ENCODE peak calls at places on chromosomes 16 and 17, in ten cellular contexts. S is H9, P is mesendoderm, H is GM23248, L is mammary epithelial cell, U is OCI-LY7, F is IMR-90, T is H1, Z is neural progenitor cell, X is A549. V is an unnamed sample.

GRCh38 chr17:74744714-74745547 is 3.5 kb upstream of the NHERF1 start:
- DNase-seq in S (peak), P (peak), Z (peak), T (peak), H (peak), F (peak), L (peak), X (peak), U (peak), V (peak)

GRCh38 chr17:57855391-57856035 is 5.7 kb upstream of the MRPS23 start:
- DNase-seq in P (no peak), T (peak), Z (no peak), F (no peak), L (no peak), H (no peak), X (no peak), U (no peak), S (no peak), V (no peak)

GRCh38 chr17:65055708-65056638 is 567 bp downstream of the GNA13 start:
- DNase-seq in P (peak), U (peak), H (peak), F (peak), X (peak), T (no peak), S (peak), Z (peak), L (peak), V (peak)

GRCh38 chr17:83034525-83034924 is 44.9 kb upstream of the METRNL start:
- DNase-seq in P (no peak), S (no peak), X (no peak), T (no peak), H (no peak), L (no peak), Z (no peak), U (no peak), F (no peak), V (no peak)

GRCh38 chr17:27398691-27399090 is 57.6 kb upstream of the KSR1 start:
- DNase-seq in P (no peak), U (no peak), S (no peak), H (no peak), T (no peak), Z (no peak), L (no peak), F (no peak), X (no peak), V (no peak)

GRCh38 chr16:4847774-4848587 is 700 bp downstream of the UBN1 start:
- DNase-seq in X (peak), U (peak), Z (peak), S (peak), H (peak), F (peak), T (no peak), P (peak), L (peak), V (peak)

GRCh38 chr17:45666046-45666600 is 118.0 kb upstream of the CRHR1 start:
- DNase-seq in X (no peak), T (no peak), U (no peak), S (no peak), L (no peak), Z (peak), F (no peak), P (no peak), H (no peak), V (peak)

GRCh38 chr16:50363656-50364055 is 5.1 kb downstream of the BRD7 start:
- DNase-seq in S (no peak), T (no peak), Z (no peak), P (no peak), U (no peak), F (no peak), H (no peak), X (no peak), L (no peak), V (no peak)

GRCh38 chr16:53154513-53154912 is 99.7 kb downstream of the CHD9 start:
- DNase-seq in F (no peak), P (no peak), H (peak), U (no peak), X (no peak), S (no peak), Z (no peak), L (no peak), T (no peak), V (no peak)

GRCh38 chr17:17232303-17232621 is 4.7 kb downstream of the FLCN start:
- DNase-seq in T (no peak), H (no peak), P (no peak), Z (no peak), F (no peak), X (no peak), U (no peak), S (no peak), L (no peak), V (no peak)

GRCh38 chr16:89620406-89620841 is 7.0 kb downstream of the DPEP1 start:
- DNase-seq in U (no peak), F (no peak), Z (no peak), S (no peak), X (peak), H (no peak), L (no peak), T (no peak), P (no peak), V (no peak)

GRCh38 chr17:46796080-46796479 is 22.4 kb downstream of the WNT3 start:
- DNase-seq in S (no peak), P (no peak), U (no peak), H (no peak), Z (no peak), X (no peak), F (no peak), L (no peak), T (no peak), V (no peak)

GRCh38 chr17:69828087-69828486 is 246.9 kb upstream of the KCNJ16 start:
- DNase-seq in S (no peak), F (peak), H (peak), U (no peak), P (no peak), L (peak), T (no peak), X (no peak), Z (no peak), V (peak)

GRCh38 chr17:57722704-57723043 is 22.4 kb downstream of the CCDC182 start:
- DNase-seq in S (no peak), U (no peak), X (no peak), T (no peak), H (no peak), L (no peak), Z (no peak), P (no peak), F (no peak), V (no peak)

GRCh38 chr17:33322063-33322462 is 29.0 kb upstream of the ASIC2 start:
- DNase-seq in Z (no peak), L (no peak), U (no peak), T (no peak), P (no peak), S (no peak), X (no peak), F (no peak), H (peak), V (no peak)

GRCh38 chr16:81004646-81005353 is 1.9 kb downstream of the CMC2 start:
- DNase-seq in U (peak), T (no peak), L (peak), H (peak), X (peak), Z (peak), P (peak), F (peak), S (no peak), V (peak)

GRCh38 chr16:23356941-23357340 is 54.8 kb downstream of the SCNN1B start:
- DNase-seq in H (no peak), U (no peak), L (no peak), X (no peak), P (no peak), F (no peak), S (no peak), Z (no peak), T (no peak), V (no peak)

GRCh38 chr16:12061336-12062055 is 85.0 kb downstream of the SNX29 start:
- DNase-seq in T (no peak), F (peak), S (no peak), Z (no peak), H (peak), U (no peak), P (no peak), X (no peak), L (peak), V (peak)

GRCh38 chr16:48373258-48374050 is 11.8 kb downstream of the SIAH1 start:
- DNase-seq in P (no peak), F (peak), H (peak), X (no peak), T (no peak), U (no peak), L (peak), S (no peak), Z (no peak), V (no peak)

GRCh38 chr16:12409700-12410099 is 394.0 kb downstream of the CPPED1 start:
- DNase-seq in F (no peak), Z (no peak), L (no peak), P (no peak), H (no peak), X (no peak), U (no peak), S (no peak), T (no peak), V (no peak)

GRCh38 chr16:53291757-53292392 is 142.4 kb upstream of the RBL2 start:
- DNase-seq in Z (no peak), F (peak), L (peak), U (no peak), T (no peak), P (no peak), H (peak), X (no peak), S (no peak), V (peak)

GRCh38 chr16:53518550-53519416 is 15.8 kb upstream of the AKTIP start:
- DNase-seq in T (no peak), H (peak), Z (no peak), P (no peak), F (peak), S (no peak), U (peak), X (no peak), L (no peak), V (no peak)

GRCh38 chr17:32281011-32281451 is 15.4 kb downstream of the RHBDL3 start:
- DNase-seq in X (no peak), U (no peak), S (no peak), Z (peak), H (no peak), F (no peak), T (peak), P (no peak), L (no peak), V (no peak)

GRCh38 chr17:27793168-27793905 is 7.0 kb downstream of the NOS2 start:
- DNase-seq in L (peak), S (peak), U (no peak), F (no peak), X (no peak), Z (peak), P (peak), H (peak), T (peak), V (no peak)

GRCh38 chr16:69890114-69890890 is 60.8 kb upstream of the CLEC18A start:
- DNase-seq in P (peak), Z (peak), X (no peak), U (no peak), H (peak), F (peak), L (peak), T (no peak), S (peak), V (no peak)

GRCh38 chr17:80365983-80366382 is 49.0 kb upstream of the ENDOV start:
- DNase-seq in X (no peak), U (no peak), H (no peak), L (no peak), Z (no peak), S (no peak), F (no peak), T (no peak), P (no peak), V (no peak)

GRCh38 chr17:74514632-74515035 is 16.6 kb downstream of the CD300LB start:
- DNase-seq in U (no peak), F (no peak), L (no peak), X (no peak), P (no peak), T (no peak), S (no peak), H (peak), Z (no peak), V (no peak)

GRCh38 chr17:74408262-74408661 is 23.6 kb upstream of the GPRC5C start:
- DNase-seq in H (peak), T (no peak), F (no peak), P (peak), Z (no peak), S (no peak), U (peak), X (peak), L (peak), V (peak)

GRCh38 chr16:72008424-72009216 is at the start of gene DHODH:
- DNase-seq in Z (peak), S (peak), U (peak), H (peak), T (peak), P (peak), X (peak), L (peak), F (peak), V (peak)

GRCh38 chr17:44086364-44087311 is 16.1 kb downstream of the G6PC3 start:
- DNase-seq in U (no peak), H (peak), L (peak), F (peak), Z (peak), X (peak), S (peak), P (peak), T (no peak), V (peak)

GRCh38 chr16:28096974-28097373 is 33.5 kb upstream of the GSG1L start:
- DNase-seq in H (peak), U (no peak), L (no peak), X (no peak), T (no peak), P (no peak), Z (no peak), F (no peak), S (no peak), V (no peak)

GRCh38 chr16:11833951-11834695 is 17.2 kb downstream of the RSL1D1 start:
- DNase-seq in U (no peak), F (peak), P (no peak), H (peak), Z (no peak), L (peak), S (no peak), X (peak), T (no peak), V (peak)

GRCh38 chr17:11948791-11949190 is 48.5 kb downstream of the ZNF18 start:
- DNase-seq in P (no peak), L (peak), Z (no peak), S (no peak), U (no peak), X (peak), F (peak), T (no peak), H (peak), V (peak)

GRCh38 chr16:87380875-87381274 is 2.7 kb downstream of the FBXO31 start:
- DNase-seq in F (peak), L (no peak), T (no peak), H (peak), S (no peak), X (no peak), Z (no peak), P (peak), U (no peak), V (no peak)

GRCh38 chr17:64992325-64992802 is 64.2 kb downstream of the GNA13 start:
- DNase-seq in Z (no peak), P (peak), H (peak), T (no peak), S (no peak), X (peak), F (peak), U (no peak), L (peak), V (peak)

GRCh38 chr17:49488612-49489011 is 6.5 kb upstream of the NGFR start:
- DNase-seq in Z (no peak), L (no peak), P (no peak), T (no peak), F (no peak), X (no peak), H (no peak), S (no peak), U (no peak), V (no peak)

GRCh38 chr16:59591480-59591879 is 857.4 kb upstream of the GOT2 start:
- DNase-seq in Z (no peak), X (no peak), S (no peak), L (no peak), F (peak), H (peak), U (no peak), T (no peak), P (no peak), V (peak)

GRCh38 chr17:43667506-43668438 is 6.0 kb upstream of the MEOX1 start:
- DNase-seq in X (no peak), H (peak), U (no peak), S (no peak), F (peak), Z (no peak), T (no peak), P (no peak), L (peak), V (peak)

GRCh38 chr17:17994271-17994670 is 21.6 kb downstream of the DRC3 start:
- DNase-seq in L (no peak), F (no peak), X (peak), P (peak), S (peak), H (peak), U (peak), T (peak), Z (peak), V (peak)

GRCh38 chr17:44607836-44608690 is 48.2 kb upstream of the MEIOC start:
- DNase-seq in H (peak), L (no peak), X (no peak), F (peak), P (peak), T (no peak), U (no peak), S (peak), Z (peak), V (no peak)

GRCh38 chr16:1459967-1460366 is 14.9 kb downstream of the CLCN7 start:
- DNase-seq in F (no peak), L (no peak), P (no peak), U (no peak), Z (no peak), S (no peak), T (peak), X (no peak), H (no peak), V (no peak)
- H3K4me2 ChIP-seq in F (no peak), L (no peak), P (no peak), U (no peak), Z (no peak), S (no peak), T (no peak), X (no peak), H (no peak), V (no peak)

GRCh38 chr17:66781135-66781534 is 53.8 kb upstream of the CACNG5 start:
- DNase-seq in T (no peak), U (peak), L (no peak), S (peak), P (no peak), H (no peak), F (no peak), X (no peak), Z (no peak), V (no peak)

GRCh38 chr17:66784621-66785364 is 50.1 kb upstream of the CACNG5 start:
- DNase-seq in T (no peak), X (no peak), F (no peak), S (no peak), P (no peak), U (no peak), Z (no peak), L (no peak), H (no peak), V (no peak)

GRCh38 chr17:66782866-66783265 is 52.1 kb upstream of the CACNG5 start:
- DNase-seq in P (no peak), L (no peak), S (peak), Z (peak), F (no peak), U (no peak), T (no peak), X (no peak), H (no peak), V (no peak)

GRCh38 chr17:66786101-66786500 is 48.8 kb upstream of the CACNG5 start:
- DNase-seq in H (no peak), F (no peak), P (no peak), U (peak), S (no peak), T (no peak), Z (no peak), L (no peak), X (no peak), V (no peak)

GRCh38 chr17:66783656-66784381 is 51.1 kb upstream of the CACNG5 start:
- DNase-seq in S (peak), U (no peak), P (no peak), L (no peak), Z (no peak), F (no peak), T (no peak), H (no peak), X (no peak), V (no peak)
- H3K4me2 ChIP-seq in S (no peak), U (no peak), P (no peak), L (no peak), Z (no peak), F (no peak), T (no peak), H (no peak), X (no peak), V (no peak)

DNA sequence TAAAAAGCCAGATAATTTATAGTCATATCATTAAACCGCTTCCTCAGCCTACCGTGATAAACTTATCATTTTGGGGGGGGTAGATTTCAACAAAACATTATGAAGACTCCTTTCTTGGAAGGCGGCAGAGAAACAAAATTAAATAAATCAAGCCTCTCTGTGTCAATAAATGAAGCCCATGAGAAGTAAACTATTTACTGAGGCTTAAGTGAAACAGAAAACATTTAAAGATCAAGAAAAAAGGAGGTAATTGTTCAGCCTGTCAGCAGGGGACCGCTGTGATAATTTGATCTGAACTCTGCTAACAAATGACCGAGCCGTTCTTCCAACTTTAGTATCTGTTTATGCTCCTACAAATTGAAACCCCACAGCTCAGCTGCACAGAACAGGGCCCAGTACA is 298.3 kb upstream of the IRX5 start:
- DNase-seq in L (no peak), P (no peak), U (no peak), S (no peak), Z (peak), F (no peak), T (no peak), X (no peak), H (no peak), V (no peak)
- H3K4me2 ChIP-seq in L (no peak), P (no peak), U (no peak), S (no peak), Z (peak), F (no peak), T (no peak), X (no peak), H (no peak), V (no peak)

GRCh38 chr17:4345569-4345968 is 20.9 kb downstream of the UBE2G1 start:
- DNase-seq in L (no peak), H (no peak), S (no peak), U (no peak), Z (no peak), T (no peak), X (no peak), F (no peak), P (no peak), V (peak)
- H3K4me2 ChIP-seq in L (no peak), H (peak), S (no peak), U (peak), Z (no peak), T (no peak), X (peak), F (no peak), P (no peak), V (peak)

GRCh38 chr17:76569607-76570279 is 15.9 kb downstream of the ST6GALNAC2 start:
- DNase-seq in X (peak), H (no peak), S (peak), L (no peak), T (no peak), Z (peak), P (peak), F (no peak), U (no peak), V (peak)

GRCh38 chr17:76567634-76568432 is 17.8 kb downstream of the ST6GALNAC2 start:
- DNase-seq in S (peak), L (no peak), F (no peak), T (no peak), X (no peak), H (no peak), P (peak), U (peak), Z (no peak), V (peak)

GRCh38 chr17:76566988-76567431 is 18.6 kb downstream of the ST6GALNAC2 start:
- DNase-seq in S (peak), P (no peak), L (no peak), Z (no peak), X (no peak), U (peak), H (no peak), F (no peak), T (no peak), V (no peak)

GRCh38 chr17:76570457-76570856 is 15.2 kb downstream of the ST6GALNAC2 start:
- DNase-seq in T (no peak), P (no peak), X (no peak), S (peak), H (no peak), L (no peak), Z (no peak), U (no peak), F (no peak), V (no peak)

DNA sequence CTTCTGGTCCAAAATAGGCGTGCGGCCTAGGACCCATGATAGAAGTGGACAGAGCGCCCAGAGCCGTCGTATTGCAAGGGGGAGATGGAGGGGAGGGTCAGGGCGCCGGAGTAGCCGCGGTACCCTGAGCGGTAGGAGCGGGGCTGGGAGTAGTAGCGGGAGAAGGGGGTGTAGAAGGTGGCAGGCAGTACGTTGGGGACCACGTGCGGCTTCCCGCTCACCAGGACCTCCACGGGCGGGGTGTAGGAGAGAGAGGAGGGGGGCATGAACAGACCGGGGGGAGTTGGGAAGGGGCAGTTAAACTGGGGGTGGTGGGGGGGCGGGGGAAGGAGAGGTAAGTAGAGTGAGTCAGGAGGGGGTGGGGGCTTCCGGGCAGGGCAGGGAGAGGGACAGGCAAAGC is 16.9 kb downstream of the ST6GALNAC2 start:
- DNase-seq in X (no peak), S (peak), L (no peak), F (no peak), P (no peak), T (peak), H (no peak), Z (no peak), U (no peak), V (no peak)
- H3K4me2 ChIP-seq in X (no peak), S (no peak), L (no peak), F (no peak), P (no peak), T (peak), H (no peak), Z (no peak), U (no peak), V (no peak)